ENCODE peak calls at places on chromosomes 6 and 20, in five cellular contexts. L is Peyer's patch; I is cardiac muscle cell; J is CD8-positive, alpha-beta T cell; S is neural progenitor cell. M is an unnamed sample.

GRCh38 chr20:36927704-36928103 is 23.8 kb downstream of the SAMHD1 start:
- DNase-seq in L (peak), I (no peak), S (no peak), J (no peak), M (no peak)

GRCh38 chr20:32018269-32019155 is 8.3 kb downstream of the CCM2L start:
- DNase-seq in S (peak), J (peak), L (peak), I (peak), M (peak)

GRCh38 chr20:1469925-1470571 is 3.4 kb upstream of the NSFL1C start:
- DNase-seq in L (peak), S (peak), I (peak), J (no peak), M (peak)

GRCh38 chr20:4012631-4013030 is 2.7 kb downstream of the RNF24 start:
- DNase-seq in L (no peak), J (no peak), S (no peak), I (no peak), M (no peak)

GRCh38 chr6:33088258-33088930 is 12.6 kb downstream of the HLA-DPB1 start:
- DNase-seq in J (no peak), I (no peak), L (no peak), S (no peak), M (no peak)

GRCh38 chr6:79878142-79878748 is 69.1 kb downstream of the ELOVL4 start:
- DNase-seq in J (no peak), L (no peak), S (no peak), I (no peak), M (no peak)

GRCh38 chr6:161401910-161402309 is 128.0 kb upstream of the AGPAT4 start:
- DNase-seq in S (no peak), I (no peak), L (no peak), J (no peak), M (no peak)

GRCh38 chr6:11770546-11771466 is 7.8 kb downstream of the ADTRP start:
- DNase-seq in L (peak), I (no peak), J (no peak), S (peak), M (peak)

GRCh38 chr6:74867286-74867685 is 338.6 kb downstream of the COL12A1 start:
- DNase-seq in J (no peak), I (no peak), L (no peak), S (no peak), M (no peak)

GRCh38 chr6:699319-699718 is 6.4 kb upstream of the EXOC2 start:
- DNase-seq in S (no peak), L (no peak), J (no peak), I (no peak), M (no peak)

GRCh38 chr6:45803071-45803470 is 212.6 kb downstream of the CLIC5 start:
- DNase-seq in S (no peak), L (no peak), I (no peak), J (no peak), M (no peak)

GRCh38 chr6:90420495-90420894 is 123.9 kb upstream of the BACH2 start:
- DNase-seq in I (peak), J (no peak), L (no peak), S (no peak), M (no peak)

GRCh38 chr6:158143700-158144099 is 24.4 kb downstream of the SERAC1 start:
- DNase-seq in L (no peak), S (peak), J (no peak), I (no peak), M (no peak)

GRCh38 chr20:36572701-36573102 is 695 bp upstream of the TGIF2 start:
- DNase-seq in J (peak), I (peak), S (peak), L (no peak), M (no peak)

GRCh38 chr6:136822379-136823127 is at the start of gene PEX7:
- DNase-seq in J (peak), S (peak), L (peak), I (peak), M (peak)

GRCh38 chr6:5223309-5223708 is 37.4 kb downstream of the LYRM4 start:
- DNase-seq in I (peak), J (no peak), L (no peak), S (no peak), M (no peak)

GRCh38 chr20:46835418-46835817 is 59.2 kb upstream of the EYA2 start:
- DNase-seq in L (no peak), I (no peak), S (no peak), J (no peak), M (no peak)

GRCh38 chr6:27867941-27868705 is 44.1 kb downstream of the OR2B2 start:
- DNase-seq in I (no peak), S (no peak), J (no peak), L (no peak), M (no peak)

GRCh38 chr6:34919651-34920050 is 30.6 kb downstream of the ANKS1A start:
- DNase-seq in I (no peak), L (no peak), S (no peak), J (no peak), M (no peak)

GRCh38 chr6:134676307-134677281 is 273.3 kb downstream of the ALDH8A1 start:
- DNase-seq in L (peak), I (no peak), J (no peak), S (no peak), M (no peak)

DNA sequence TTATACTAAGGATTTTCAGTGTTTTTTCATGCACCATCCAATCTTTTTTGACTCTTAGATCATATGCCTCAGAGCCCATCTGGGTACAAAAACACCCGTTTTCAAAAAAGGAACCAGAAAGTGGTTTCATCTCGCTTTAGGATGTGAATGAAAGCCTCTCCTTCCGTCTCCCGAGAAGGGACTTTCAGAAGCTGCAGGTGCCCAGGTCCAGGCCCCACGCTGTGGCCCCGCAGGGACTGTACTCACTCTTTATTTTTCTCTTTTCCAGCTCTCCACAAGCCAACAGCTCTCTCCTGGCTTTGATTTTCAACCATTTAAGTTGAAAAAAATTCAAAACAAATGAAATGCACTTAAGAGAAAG is 467.5 kb downstream of the PREX1 start:
- DNase-seq in J (no peak), I (no peak), L (no peak), S (no peak), M (no peak)
- H3K4me3 ChIP-seq in J (no peak), I (no peak), L (no peak), S (no peak), M (no peak)

GRCh38 chr6:101640131-101640530 is 246.6 kb downstream of the GRIK2 start:
- DNase-seq in S (no peak), J (no peak), I (no peak), L (no peak), M (no peak)

GRCh38 chr6:101650402-101651100 is 257.0 kb downstream of the GRIK2 start:
- DNase-seq in L (no peak), S (no peak), I (no peak), J (no peak), M (no peak)

GRCh38 chr6:101645770-101646169 is 252.3 kb downstream of the GRIK2 start:
- DNase-seq in L (no peak), J (no peak), S (no peak), I (no peak), M (no peak)
- TF ChIP-seq CTCF in L (no peak), J (no peak), S (no peak), I (no peak), M (no peak)

GRCh38 chr20:34014878-34015277 is 21.2 kb downstream of the RALY start:
- DNase-seq in J (no peak), I (no peak), S (no peak), L (no peak), M (no peak)
- H3K27ac ChIP-seq in J (no peak), I (no peak), S (no peak), L (no peak), M (no peak)

DNA sequence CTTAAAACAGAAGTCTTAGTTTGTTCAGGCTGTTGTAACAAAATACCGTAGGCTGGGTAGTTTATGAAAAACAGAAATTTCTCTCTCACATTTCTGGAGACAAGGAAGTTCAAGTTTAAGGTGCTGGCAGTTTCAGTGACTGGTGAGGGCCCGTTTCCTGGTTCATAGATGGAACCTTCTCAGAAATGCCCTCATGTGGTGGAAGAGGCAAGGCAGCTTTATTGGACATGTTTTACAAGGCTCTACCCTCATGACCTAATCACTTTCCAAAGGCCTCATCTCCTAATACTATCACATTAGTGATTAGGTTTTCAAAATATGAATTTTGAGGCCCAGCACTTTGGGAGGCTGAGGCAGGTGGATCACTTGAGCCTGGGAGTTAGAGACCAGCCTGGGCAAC is 2.4 kb downstream of the HEBP2 start:
- DNase-seq in J (no peak), S (no peak), L (no peak), I (no peak), M (no peak)
- H3K4me3 ChIP-seq in J (no peak), S (no peak), L (no peak), I (no peak), M (no peak)

GRCh38 chr6:117530467-117531242 is 48.2 kb downstream of the DCBLD1 start:
- DNase-seq in J (no peak), I (no peak), L (no peak), S (no peak), M (no peak)
- TF ChIP-seq CTCF in J (no peak), I (no peak), L (no peak), S (no peak), M (no peak)

GRCh38 chr20:62636446-62636845 is 5.9 kb upstream of the SLCO4A1 start:
- DNase-seq in L (no peak), J (no peak), I (no peak), S (no peak), M (peak)

GRCh38 chr20:62637110-62637509 is 5.2 kb upstream of the SLCO4A1 start:
- DNase-seq in S (no peak), J (no peak), I (no peak), L (no peak), M (peak)

GRCh38 chr20:62634330-62634967 is 7.9 kb upstream of the SLCO4A1 start:
- DNase-seq in J (no peak), I (no peak), S (no peak), L (no peak), M (no peak)

GRCh38 chr20:62635232-62635631 is 7.1 kb upstream of the SLCO4A1 start:
- DNase-seq in L (no peak), S (no peak), J (no peak), I (no peak), M (no peak)

GRCh38 chr20:62635852-62636251 is 6.5 kb upstream of the SLCO4A1 start:
- DNase-seq in J (no peak), I (no peak), S (no peak), L (no peak), M (peak)
- H3K27ac ChIP-seq in J (no peak), I (no peak), S (no peak), L (no peak), M (no peak)

M was measured in left lung.